ENCODE peak calls at places on chromosomes 16 and 17, in five cellular contexts. One of them, this sample, is unnamed.
A peak's percentile ranks its signal among the peaks of the same experiment; 100 is the strongest.

GRCh38 chr17:81097134-81097942 is 62.4 kb downstream of the BAIAP2 start:
- DNase-seq in Panc1: no peak
- DNase-seq in neural progenitor cell: peak; percentile 92
- DNase-seq in A549: peak; percentile 82
- DNase-seq in pancreas: no peak
- DNase-seq in this sample: no peak

GRCh38 chr16:87351320-87351698 is 32.3 kb downstream of the FBXO31 start:
- DNase-seq in Panc1: no peak
- DNase-seq in neural progenitor cell: no peak
- DNase-seq in A549: no peak
- DNase-seq in pancreas: no peak
- DNase-seq in this sample: no peak

GRCh38 chr16:58306327-58306726 is 11.5 kb upstream of the PRSS54 start:
- DNase-seq in Panc1: no peak
- DNase-seq in neural progenitor cell: no peak
- DNase-seq in A549: peak; percentile 44
- DNase-seq in pancreas: no peak
- DNase-seq in this sample: no peak

GRCh38 chr16:81695431-81695890 is 83.6 kb upstream of the PLCG2 start:
- DNase-seq in Panc1: no peak
- DNase-seq in neural progenitor cell: no peak
- DNase-seq in A549: no peak
- DNase-seq in pancreas: no peak
- DNase-seq in this sample: no peak

GRCh38 chr17:64218066-64218465 is 45.0 kb downstream of the TEX2 start:
- DNase-seq in Panc1: no peak
- DNase-seq in neural progenitor cell: no peak
- DNase-seq in A549: no peak
- DNase-seq in pancreas: no peak
- DNase-seq in this sample: no peak

GRCh38 chr17:9356488-9356911 is 219.1 kb downstream of the STX8 start:
- DNase-seq in Panc1: no peak
- DNase-seq in neural progenitor cell: peak; percentile 11
- DNase-seq in A549: no peak
- DNase-seq in pancreas: no peak
- DNase-seq in this sample: no peak

GRCh38 chr17:82487898-82488297 is 29.4 kb downstream of the NARF start:
- DNase-seq in Panc1: no peak
- DNase-seq in neural progenitor cell: no peak
- DNase-seq in A549: no peak
- DNase-seq in pancreas: no peak
- DNase-seq in this sample: no peak

GRCh38 chr16:68355447-68356248 is 44.8 kb downstream of the PRMT7 start:
- DNase-seq in Panc1: no peak
- DNase-seq in neural progenitor cell: peak; percentile 45
- DNase-seq in A549: no peak
- DNase-seq in pancreas: no peak
- DNase-seq in this sample: no peak

GRCh38 chr16:70691223-70692129 is 5.6 kb upstream of the MTSS2 start:
- DNase-seq in Panc1: no peak
- DNase-seq in neural progenitor cell: peak; percentile 45
- DNase-seq in A549: peak; percentile 67
- DNase-seq in pancreas: peak; percentile 29
- DNase-seq in this sample: no peak

GRCh38 chr17:46064460-46064859 is 65.4 kb downstream of the STH start:
- DNase-seq in Panc1: no peak
- DNase-seq in neural progenitor cell: no peak
- DNase-seq in A549: no peak
- DNase-seq in pancreas: no peak
- DNase-seq in this sample: no peak

GRCh38 chr17:62966426-62967110 is 533 bp downstream of the TANC2 start:
- DNase-seq in Panc1: no peak
- DNase-seq in neural progenitor cell: peak; percentile 73
- DNase-seq in A549: peak; percentile 45
- DNase-seq in pancreas: no peak
- DNase-seq in this sample: peak; percentile 3

GRCh38 chr17:41428591-41429326 is 4.4 kb upstream of the KRT37 start:
- DNase-seq in Panc1: no peak
- DNase-seq in neural progenitor cell: peak; percentile 16
- DNase-seq in A549: no peak
- DNase-seq in pancreas: no peak
- DNase-seq in this sample: no peak

GRCh38 chr16:80527297-80527696 is 13.5 kb upstream of the DYNLRB2 start:
- DNase-seq in Panc1: no peak
- DNase-seq in neural progenitor cell: peak; percentile 67
- DNase-seq in A549: peak; percentile 37
- DNase-seq in pancreas: no peak
- DNase-seq in this sample: peak; percentile 47

GRCh38 chr16:89187337-89188063 is 12.8 kb downstream of the SLC22A31 start:
- DNase-seq in Panc1: no peak
- DNase-seq in neural progenitor cell: peak; percentile 42
- DNase-seq in A549: peak; percentile 56
- DNase-seq in pancreas: peak; percentile 44
- DNase-seq in this sample: no peak

GRCh38 chr16:24909856-24910255 is 64.1 kb downstream of the SLC5A11 start:
- DNase-seq in Panc1: no peak
- DNase-seq in neural progenitor cell: no peak
- DNase-seq in A549: no peak
- DNase-seq in pancreas: no peak
- DNase-seq in this sample: no peak

GRCh38 chr17:67506966-67507365 is 129.9 kb downstream of the PITPNC1 start:
- DNase-seq in Panc1: no peak
- DNase-seq in neural progenitor cell: no peak
- DNase-seq in A549: no peak
- DNase-seq in pancreas: no peak
- DNase-seq in this sample: no peak

GRCh38 chr17:56978441-56979090 is 635 bp downstream of the SCPEP1 start:
- DNase-seq in Panc1: no peak
- DNase-seq in neural progenitor cell: no peak
- DNase-seq in A549: no peak
- DNase-seq in pancreas: no peak
- DNase-seq in this sample: no peak

GRCh38 chr17:60525347-60525623 is 757 bp downstream of the APPBP2 start:
- DNase-seq in Panc1: no peak
- DNase-seq in neural progenitor cell: peak; percentile 2
- DNase-seq in A549: no peak
- DNase-seq in pancreas: peak; percentile 48
- DNase-seq in this sample: no peak

GRCh38 chr17:27256225-27257030 is 37.5 kb upstream of the WSB1 start:
- DNase-seq in Panc1: no peak
- DNase-seq in neural progenitor cell: no peak
- DNase-seq in A549: peak; percentile 84
- DNase-seq in pancreas: no peak
- DNase-seq in this sample: no peak

GRCh38 chr16:77406680-77407079 is 28.2 kb downstream of the ADAMTS18 start:
- DNase-seq in Panc1: no peak
- DNase-seq in neural progenitor cell: no peak
- DNase-seq in A549: peak; percentile 9
- DNase-seq in pancreas: no peak
- DNase-seq in this sample: no peak

GRCh38 chr16:77404823-77405222 is 30.0 kb downstream of the ADAMTS18 start:
- DNase-seq in Panc1: no peak
- DNase-seq in neural progenitor cell: peak; percentile 11
- DNase-seq in A549: no peak
- DNase-seq in pancreas: no peak
- DNase-seq in this sample: no peak

GRCh38 chr16:77408607-77409006 is 26.2 kb downstream of the ADAMTS18 start:
- DNase-seq in Panc1: no peak
- DNase-seq in neural progenitor cell: no peak
- DNase-seq in A549: no peak
- DNase-seq in pancreas: no peak
- DNase-seq in this sample: no peak

GRCh38 chr16:77410449-77410848 is 24.4 kb downstream of the ADAMTS18 start:
- DNase-seq in Panc1: no peak
- DNase-seq in neural progenitor cell: no peak
- DNase-seq in A549: no peak
- DNase-seq in pancreas: no peak
- DNase-seq in this sample: no peak

DNA sequence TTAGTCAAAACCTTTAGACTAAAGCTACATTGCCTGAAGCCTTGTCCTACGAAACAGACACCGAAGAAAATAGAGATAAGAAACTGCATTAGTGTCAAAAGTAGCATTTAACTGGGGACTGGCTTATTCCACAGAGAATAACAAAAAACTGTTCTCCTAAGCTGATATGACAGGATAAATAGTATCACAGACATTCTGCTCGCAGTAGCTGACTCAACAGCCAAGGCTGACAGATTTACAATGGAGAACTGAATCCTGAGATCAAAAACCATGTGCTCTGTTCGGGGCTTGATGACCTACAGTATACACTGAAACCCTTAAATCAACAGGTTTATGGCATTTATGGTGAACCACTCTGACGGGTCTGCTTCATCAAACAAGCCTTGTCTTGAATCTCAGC is 25.5 kb downstream of the ADAMTS18 start:
- DNase-seq in Panc1: no peak
- DNase-seq in neural progenitor cell: no peak
- DNase-seq in A549: no peak
- DNase-seq in pancreas: no peak
- DNase-seq in this sample: peak; percentile 62
- H3K4me1 ChIP-seq in Panc1: peaks cover 9% of the 10 kb centered on the region
- H3K4me1 ChIP-seq in neural progenitor cell: peaks cover 7% of the 10 kb centered on the region
- H3K4me1 ChIP-seq in A549: peaks cover 3% of the 10 kb centered on the region
- H3K4me1 ChIP-seq in pancreas: no peaks in the 10 kb centered on the region
- H3K4me1 ChIP-seq in this sample: peaks cover 4% of the 10 kb centered on the region

GRCh38 chr16:20399185-20399584 is 5.4 kb downstream of the PDILT start:
- DNase-seq in Panc1: no peak
- DNase-seq in neural progenitor cell: no peak
- DNase-seq in A549: no peak
- DNase-seq in pancreas: no peak
- DNase-seq in this sample: no peak

GRCh38 chr16:20396846-20397467 is 7.6 kb downstream of the PDILT start:
- DNase-seq in Panc1: no peak
- DNase-seq in neural progenitor cell: no peak
- DNase-seq in A549: no peak
- DNase-seq in pancreas: no peak
- DNase-seq in this sample: no peak

GRCh38 chr16:20397468-20398074 is 7.0 kb downstream of the PDILT start:
- DNase-seq in Panc1: no peak
- DNase-seq in neural progenitor cell: no peak
- DNase-seq in A549: no peak
- DNase-seq in pancreas: no peak
- DNase-seq in this sample: no peak

GRCh38 chr16:20401066-20401465 is 3.5 kb downstream of the PDILT start:
- DNase-seq in Panc1: no peak
- DNase-seq in neural progenitor cell: no peak
- DNase-seq in A549: no peak
- DNase-seq in pancreas: no peak
- DNase-seq in this sample: no peak

DNA sequence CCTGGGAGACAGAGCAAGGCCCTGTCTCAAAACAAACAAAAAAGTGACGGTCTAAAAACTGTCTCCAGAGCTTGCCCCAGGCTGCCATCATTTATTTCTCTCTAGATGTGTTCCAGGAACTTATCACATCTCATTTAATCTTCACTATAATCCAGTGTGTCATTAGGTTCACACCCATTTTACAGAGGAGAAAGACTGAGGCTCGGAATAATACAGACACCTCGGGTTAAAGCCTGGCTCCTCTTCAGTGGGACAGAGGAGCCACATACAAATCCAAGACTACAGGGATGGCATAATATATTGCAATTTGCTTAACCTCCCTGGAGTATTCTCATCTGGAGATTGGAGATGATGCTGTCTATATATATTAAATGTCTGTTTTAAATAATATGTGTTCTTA is 5.9 kb downstream of the PDILT start:
- DNase-seq in Panc1: no peak
- DNase-seq in neural progenitor cell: no peak
- DNase-seq in A549: no peak
- DNase-seq in pancreas: no peak
- DNase-seq in this sample: no peak
- TF ChIP-seq CTCF in Panc1: no peak
- TF ChIP-seq CTCF in neural progenitor cell: no peak
- TF ChIP-seq CTCF in A549: no peak
- TF ChIP-seq CTCF in pancreas: no peak
- TF ChIP-seq CTCF in this sample: no peak

GRCh38 chr16:3067929-3068288 is 2.5 kb downstream of the IL32 start:
- DNase-seq in Panc1: no peak
- DNase-seq in neural progenitor cell: no peak
- DNase-seq in A549: no peak
- DNase-seq in pancreas: no peak
- DNase-seq in this sample: no peak
- H3K4me3 ChIP-seq in Panc1: no peak overlapping the region
- H3K4me3 ChIP-seq in neural progenitor cell: no peak overlapping the region
- H3K4me3 ChIP-seq in A549: no peak overlapping the region
- H3K4me3 ChIP-seq in pancreas: peak overlapping the region; percentile 47
- H3K4me3 ChIP-seq in this sample: no peak overlapping the region

GRCh38 chr16:1152651-1153259 is at the start of gene CACNA1H:
- DNase-seq in Panc1: no peak
- DNase-seq in neural progenitor cell: peak; percentile 86
- DNase-seq in A549: no peak
- DNase-seq in pancreas: no peak
- DNase-seq in this sample: no peak
- H3K4me1 ChIP-seq in Panc1: peaks cover 34% of the 10 kb centered on the region
- H3K4me1 ChIP-seq in neural progenitor cell: peaks cover 22% of the 10 kb centered on the region
- H3K4me1 ChIP-seq in A549: peaks cover 36% of the 10 kb centered on the region
- H3K4me1 ChIP-seq in pancreas: no peaks in the 10 kb centered on the region
- H3K4me1 ChIP-seq in this sample: peaks cover 10% of the 10 kb centered on the region

This sample was measured in Caco-2.